ENCODE peak calls at places on chromosomes 1 and 21, in eight cellular contexts. One of them, this sample, is unnamed.

GRCh38 chr1:16677552-16678423 is 11.0 kb upstream of the RNU1-3 start:
- DNase-seq in Peyer's patch: no peak
- DNase-seq in HL-60: peak
- DNase-seq in A673: peak
- DNase-seq in osteoblast: peak
- DNase-seq in tibial artery: no peak
- DNase-seq in left ventricle myocardium inferior: no peak
- DNase-seq in dorsolateral prefrontal cortex: no peak
- DNase-seq in this sample: peak

GRCh38 chr1:41277371-41277994 is 35.4 kb upstream of the SCMH1 start:
- DNase-seq in HL-60: peak
- DNase-seq in dorsolateral prefrontal cortex: no peak
- DNase-seq in osteoblast: no peak
- DNase-seq in left ventricle myocardium inferior: no peak
- DNase-seq in tibial artery: no peak
- DNase-seq in A673: no peak
- DNase-seq in Peyer's patch: no peak
- DNase-seq in this sample: no peak

GRCh38 chr1:193325771-193326170 is 139.4 kb upstream of the B3GALT2 start:
- DNase-seq in HL-60: no peak
- DNase-seq in left ventricle myocardium inferior: no peak
- DNase-seq in osteoblast: no peak
- DNase-seq in dorsolateral prefrontal cortex: no peak
- DNase-seq in tibial artery: no peak
- DNase-seq in Peyer's patch: no peak
- DNase-seq in A673: no peak
- DNase-seq in this sample: no peak

GRCh38 chr21:42672699-42673458 is 19.5 kb downstream of the PDE9A start:
- DNase-seq in left ventricle myocardium inferior: no peak
- DNase-seq in Peyer's patch: no peak
- DNase-seq in dorsolateral prefrontal cortex: no peak
- DNase-seq in osteoblast: peak
- DNase-seq in HL-60: no peak
- DNase-seq in tibial artery: no peak
- DNase-seq in A673: peak
- DNase-seq in this sample: peak

GRCh38 chr1:29408831-29409605 is 172.7 kb downstream of the PTPRU start:
- DNase-seq in osteoblast: no peak
- DNase-seq in Peyer's patch: no peak
- DNase-seq in A673: no peak
- DNase-seq in tibial artery: no peak
- DNase-seq in left ventricle myocardium inferior: no peak
- DNase-seq in HL-60: no peak
- DNase-seq in dorsolateral prefrontal cortex: no peak
- DNase-seq in this sample: no peak

GRCh38 chr1:101239095-101240040 is 2.5 kb downstream of the S1PR1 start:
- DNase-seq in tibial artery: no peak
- DNase-seq in A673: no peak
- DNase-seq in osteoblast: no peak
- DNase-seq in dorsolateral prefrontal cortex: no peak
- DNase-seq in HL-60: no peak
- DNase-seq in Peyer's patch: no peak
- DNase-seq in left ventricle myocardium inferior: no peak
- DNase-seq in this sample: no peak

GRCh38 chr1:237570530-237570929 is 320.2 kb downstream of the ZP4 start:
- DNase-seq in left ventricle myocardium inferior: no peak
- DNase-seq in tibial artery: no peak
- DNase-seq in dorsolateral prefrontal cortex: no peak
- DNase-seq in A673: no peak
- DNase-seq in osteoblast: no peak
- DNase-seq in HL-60: no peak
- DNase-seq in Peyer's patch: no peak
- DNase-seq in this sample: no peak

GRCh38 chr1:67336783-67337182 is 29.1 kb downstream of the IL12RB2 start:
- DNase-seq in Peyer's patch: no peak
- DNase-seq in A673: no peak
- DNase-seq in osteoblast: no peak
- DNase-seq in tibial artery: no peak
- DNase-seq in left ventricle myocardium inferior: no peak
- DNase-seq in dorsolateral prefrontal cortex: no peak
- DNase-seq in HL-60: no peak
- DNase-seq in this sample: no peak

GRCh38 chr1:43059640-43060574 is 101.2 kb upstream of the SLC2A1 start:
- DNase-seq in left ventricle myocardium inferior: no peak
- DNase-seq in dorsolateral prefrontal cortex: no peak
- DNase-seq in osteoblast: no peak
- DNase-seq in HL-60: no peak
- DNase-seq in tibial artery: no peak
- DNase-seq in A673: no peak
- DNase-seq in Peyer's patch: no peak
- DNase-seq in this sample: no peak

GRCh38 chr1:61287734-61288133 is 205.4 kb downstream of the NFIA start:
- DNase-seq in dorsolateral prefrontal cortex: no peak
- DNase-seq in Peyer's patch: no peak
- DNase-seq in left ventricle myocardium inferior: no peak
- DNase-seq in HL-60: no peak
- DNase-seq in osteoblast: peak
- DNase-seq in A673: no peak
- DNase-seq in tibial artery: no peak
- DNase-seq in this sample: peak

GRCh38 chr1:42335809-42336518 is 929 bp upstream of the FOXJ3 start:
- DNase-seq in A673: peak
- DNase-seq in left ventricle myocardium inferior: no peak
- DNase-seq in tibial artery: peak
- DNase-seq in osteoblast: peak
- DNase-seq in dorsolateral prefrontal cortex: no peak
- DNase-seq in HL-60: no peak
- DNase-seq in Peyer's patch: no peak
- DNase-seq in this sample: peak

GRCh38 chr1:54297596-54298283 is 97.8 kb downstream of the MRPL37 start:
- DNase-seq in HL-60: no peak
- DNase-seq in dorsolateral prefrontal cortex: peak
- DNase-seq in tibial artery: no peak
- DNase-seq in A673: no peak
- DNase-seq in left ventricle myocardium inferior: no peak
- DNase-seq in osteoblast: no peak
- DNase-seq in Peyer's patch: no peak
- DNase-seq in this sample: no peak

GRCh38 chr1:88697503-88697902 is 13.4 kb downstream of the PKN2 start:
- DNase-seq in dorsolateral prefrontal cortex: no peak
- DNase-seq in Peyer's patch: no peak
- DNase-seq in tibial artery: no peak
- DNase-seq in left ventricle myocardium inferior: no peak
- DNase-seq in HL-60: no peak
- DNase-seq in osteoblast: no peak
- DNase-seq in A673: no peak
- DNase-seq in this sample: no peak

GRCh38 chr1:22252248-22252647 is 109.4 kb upstream of the WNT4 start:
- DNase-seq in dorsolateral prefrontal cortex: no peak
- DNase-seq in osteoblast: no peak
- DNase-seq in A673: no peak
- DNase-seq in Peyer's patch: no peak
- DNase-seq in HL-60: no peak
- DNase-seq in left ventricle myocardium inferior: no peak
- DNase-seq in tibial artery: no peak
- DNase-seq in this sample: no peak

GRCh38 chr1:156584813-156585212 is 5.3 kb downstream of the TTC24 start:
- DNase-seq in left ventricle myocardium inferior: no peak
- DNase-seq in osteoblast: peak
- DNase-seq in Peyer's patch: no peak
- DNase-seq in HL-60: no peak
- DNase-seq in A673: no peak
- DNase-seq in tibial artery: no peak
- DNase-seq in dorsolateral prefrontal cortex: no peak
- DNase-seq in this sample: no peak

GRCh38 chr1:163361123-163361934 is 39.6 kb downstream of the NUF2 start:
- DNase-seq in osteoblast: no peak
- DNase-seq in A673: peak
- DNase-seq in left ventricle myocardium inferior: no peak
- DNase-seq in dorsolateral prefrontal cortex: no peak
- DNase-seq in tibial artery: no peak
- DNase-seq in HL-60: no peak
- DNase-seq in Peyer's patch: no peak
- DNase-seq in this sample: peak

GRCh38 chr1:228416217-228416971 is at the start of gene TRIM17:
- DNase-seq in left ventricle myocardium inferior: no peak
- DNase-seq in A673: peak
- DNase-seq in tibial artery: no peak
- DNase-seq in dorsolateral prefrontal cortex: no peak
- DNase-seq in Peyer's patch: no peak
- DNase-seq in HL-60: no peak
- DNase-seq in osteoblast: peak
- DNase-seq in this sample: no peak

GRCh38 chr1:10107985-10108663 is 75.4 kb downstream of the UBE4B start:
- DNase-seq in osteoblast: peak
- DNase-seq in left ventricle myocardium inferior: no peak
- DNase-seq in tibial artery: no peak
- DNase-seq in A673: peak
- DNase-seq in HL-60: no peak
- DNase-seq in Peyer's patch: no peak
- DNase-seq in dorsolateral prefrontal cortex: no peak
- DNase-seq in this sample: peak

GRCh38 chr1:172599912-172600311 is 59.0 kb upstream of the FASLG start:
- DNase-seq in osteoblast: no peak
- DNase-seq in dorsolateral prefrontal cortex: no peak
- DNase-seq in A673: no peak
- DNase-seq in Peyer's patch: no peak
- DNase-seq in tibial artery: no peak
- DNase-seq in HL-60: no peak
- DNase-seq in left ventricle myocardium inferior: no peak
- DNase-seq in this sample: peak

GRCh38 chr1:16026723-16027484 is 5.1 kb downstream of the CLCNKA start:
- DNase-seq in HL-60: no peak
- DNase-seq in Peyer's patch: no peak
- DNase-seq in tibial artery: no peak
- DNase-seq in osteoblast: peak
- DNase-seq in A673: peak
- DNase-seq in left ventricle myocardium inferior: no peak
- DNase-seq in dorsolateral prefrontal cortex: no peak
- DNase-seq in this sample: no peak

GRCh38 chr1:109535971-109536491 is 3.6 kb upstream of the GPR61 start:
- DNase-seq in osteoblast: peak
- DNase-seq in dorsolateral prefrontal cortex: peak
- DNase-seq in tibial artery: no peak
- DNase-seq in Peyer's patch: no peak
- DNase-seq in A673: no peak
- DNase-seq in HL-60: no peak
- DNase-seq in left ventricle myocardium inferior: peak
- DNase-seq in this sample: no peak

GRCh38 chr1:208184993-208185703 is 59.0 kb downstream of the PLXNA2 start:
- DNase-seq in tibial artery: no peak
- DNase-seq in A673: no peak
- DNase-seq in osteoblast: peak
- DNase-seq in left ventricle myocardium inferior: no peak
- DNase-seq in HL-60: no peak
- DNase-seq in Peyer's patch: no peak
- DNase-seq in dorsolateral prefrontal cortex: no peak
- DNase-seq in this sample: no peak

GRCh38 chr1:220922951-220923350 is 43.7 kb downstream of the HLX start:
- DNase-seq in A673: no peak
- DNase-seq in left ventricle myocardium inferior: no peak
- DNase-seq in Peyer's patch: no peak
- DNase-seq in tibial artery: no peak
- DNase-seq in dorsolateral prefrontal cortex: no peak
- DNase-seq in osteoblast: no peak
- DNase-seq in HL-60: no peak
- DNase-seq in this sample: no peak

GRCh38 chr1:52674497-52675384 is 23.4 kb downstream of the COA7 start:
- DNase-seq in dorsolateral prefrontal cortex: no peak
- DNase-seq in tibial artery: no peak
- DNase-seq in osteoblast: no peak
- DNase-seq in Peyer's patch: no peak
- DNase-seq in left ventricle myocardium inferior: no peak
- DNase-seq in A673: peak
- DNase-seq in HL-60: no peak
- DNase-seq in this sample: peak

GRCh38 chr1:53344921-53345838 is 17.3 kb upstream of the LRP8 start:
- DNase-seq in dorsolateral prefrontal cortex: no peak
- DNase-seq in left ventricle myocardium inferior: no peak
- DNase-seq in tibial artery: no peak
- DNase-seq in HL-60: no peak
- DNase-seq in Peyer's patch: peak
- DNase-seq in A673: no peak
- DNase-seq in osteoblast: no peak
- DNase-seq in this sample: no peak

DNA sequence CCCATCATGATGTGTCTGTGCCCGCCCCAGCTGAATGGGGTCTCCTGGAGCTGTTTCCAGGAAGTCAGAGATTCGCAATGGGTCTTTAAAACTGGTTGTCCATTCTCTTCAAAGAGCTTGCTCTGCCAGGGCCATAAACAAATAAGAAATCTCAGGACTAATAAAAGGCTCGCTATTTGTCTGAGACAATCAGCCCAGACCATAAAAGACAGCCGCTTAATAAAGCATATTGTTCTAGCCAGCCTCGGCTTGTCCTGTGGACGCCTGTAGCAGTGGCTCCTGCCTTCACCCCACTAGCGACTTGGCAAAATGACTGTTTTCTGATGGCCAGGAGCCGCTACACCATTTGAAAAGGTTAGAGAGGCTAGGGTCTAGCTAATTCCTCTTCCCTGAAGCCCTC is 20.6 kb upstream of the SELENON start:
- DNase-seq in HL-60: no peak
- DNase-seq in osteoblast: no peak
- DNase-seq in Peyer's patch: no peak
- DNase-seq in dorsolateral prefrontal cortex: no peak
- DNase-seq in left ventricle myocardium inferior: no peak
- DNase-seq in tibial artery: no peak
- DNase-seq in A673: no peak
- DNase-seq in this sample: no peak
- H3K27ac ChIP-seq in HL-60: no peak
- H3K27ac ChIP-seq in osteoblast: no peak
- H3K27ac ChIP-seq in Peyer's patch: no peak
- H3K27ac ChIP-seq in dorsolateral prefrontal cortex: no peak
- H3K27ac ChIP-seq in left ventricle myocardium inferior: no peak
- H3K27ac ChIP-seq in tibial artery: no peak
- H3K27ac ChIP-seq in A673: no peak
- H3K27ac ChIP-seq in this sample: no peak

GRCh38 chr1:34642679-34643078 is 112.2 kb upstream of the GJB5 start:
- DNase-seq in tibial artery: no peak
- DNase-seq in osteoblast: no peak
- DNase-seq in dorsolateral prefrontal cortex: no peak
- DNase-seq in HL-60: no peak
- DNase-seq in left ventricle myocardium inferior: no peak
- DNase-seq in A673: no peak
- DNase-seq in Peyer's patch: no peak
- DNase-seq in this sample: no peak
- TF ChIP-seq CTCF in tibial artery: no peak
- TF ChIP-seq CTCF in osteoblast: no peak
- TF ChIP-seq CTCF in dorsolateral prefrontal cortex: no peak
- TF ChIP-seq CTCF in HL-60: no peak
- TF ChIP-seq CTCF in left ventricle myocardium inferior: no peak
- TF ChIP-seq CTCF in A673: no peak
- TF ChIP-seq CTCF in Peyer's patch: no peak
- TF ChIP-seq CTCF in this sample: no peak

GRCh38 chr1:182175340-182176068 is 114.0 kb upstream of the ZNF648 start:
- DNase-seq in Peyer's patch: no peak
- DNase-seq in HL-60: peak
- DNase-seq in A673: peak
- DNase-seq in left ventricle myocardium inferior: no peak
- DNase-seq in tibial artery: no peak
- DNase-seq in dorsolateral prefrontal cortex: no peak
- DNase-seq in osteoblast: no peak
- DNase-seq in this sample: peak
- H3K27ac ChIP-seq in Peyer's patch: no peak
- H3K27ac ChIP-seq in HL-60: peak
- H3K27ac ChIP-seq in A673: no peak
- H3K27ac ChIP-seq in left ventricle myocardium inferior: no peak
- H3K27ac ChIP-seq in tibial artery: no peak
- H3K27ac ChIP-seq in dorsolateral prefrontal cortex: no peak
- H3K27ac ChIP-seq in osteoblast: no peak
- H3K27ac ChIP-seq in this sample: peak

GRCh38 chr1:209879539-209879938 is 51.8 kb downstream of the UTP25 start:
- DNase-seq in dorsolateral prefrontal cortex: peak
- DNase-seq in osteoblast: no peak
- DNase-seq in Peyer's patch: no peak
- DNase-seq in HL-60: no peak
- DNase-seq in A673: no peak
- DNase-seq in tibial artery: no peak
- DNase-seq in left ventricle myocardium inferior: no peak
- DNase-seq in this sample: peak
- TF ChIP-seq CTCF in dorsolateral prefrontal cortex: peak
- TF ChIP-seq CTCF in osteoblast: no peak
- TF ChIP-seq CTCF in Peyer's patch: no peak
- TF ChIP-seq CTCF in HL-60: no peak
- TF ChIP-seq CTCF in A673: no peak
- TF ChIP-seq CTCF in tibial artery: no peak
- TF ChIP-seq CTCF in left ventricle myocardium inferior: no peak
- TF ChIP-seq CTCF in this sample: no peak

This sample was measured in RWPE1.